ENCODE peak calls at places on chromosome 7, in nine cellular contexts. N, F, Y, L, M, A, K, B and G are unnamed samples.

GRCh38 chr7:74023037-74023436 is 4.9 kb upstream of the ELN start:
- DNase-seq in N (peak; percentile 76), F (peak; percentile 74), Y (peak; percentile 48), L (peak; percentile 63), M (peak; percentile 49), A (peak; percentile 56), K (no peak), B (peak; percentile 74), G (peak; percentile 60)

GRCh38 chr7:98727146-98727709 is 110.1 kb downstream of the NPTX2 start:
- DNase-seq in N (no peak), F (no peak), Y (no peak), L (no peak), M (no peak), A (no peak), K (no peak), B (no peak), G (no peak)

GRCh38 chr7:131893627-131894345 is 337.4 kb upstream of the PODXL start:
- DNase-seq in N (no peak), F (no peak), Y (no peak), L (no peak), M (no peak), A (no peak), K (no peak), B (no peak), G (peak; percentile 55)

GRCh38 chr7:47458486-47458885 is 123.4 kb downstream of the TNS3 start:
- DNase-seq in N (no peak), F (no peak), Y (no peak), L (no peak), M (no peak), A (no peak), K (no peak), B (no peak), G (no peak)

GRCh38 chr7:1819258-1819841 is 149.3 kb downstream of the ELFN1 start:
- DNase-seq in N (no peak), F (no peak), Y (no peak), L (no peak), M (no peak), A (no peak), K (no peak), B (no peak), G (no peak)

GRCh38 chr7:51428226-51428887 is 111.7 kb upstream of the COBL start:
- DNase-seq in N (no peak), F (peak; percentile 56), Y (no peak), L (peak; percentile 2), M (no peak), A (peak; percentile 46), K (no peak), B (peak; percentile 53), G (no peak)

GRCh38 chr7:32126843-32127242 is 56.6 kb upstream of the PDE1C start:
- DNase-seq in N (no peak), F (no peak), Y (no peak), L (no peak), M (no peak), A (no peak), K (no peak), B (no peak), G (no peak)

GRCh38 chr7:114631249-114631822 is 216.7 kb downstream of the FOXP2 start:
- DNase-seq in N (no peak), F (no peak), Y (no peak), L (no peak), M (no peak), A (no peak), K (no peak), B (no peak), G (no peak)

DNA sequence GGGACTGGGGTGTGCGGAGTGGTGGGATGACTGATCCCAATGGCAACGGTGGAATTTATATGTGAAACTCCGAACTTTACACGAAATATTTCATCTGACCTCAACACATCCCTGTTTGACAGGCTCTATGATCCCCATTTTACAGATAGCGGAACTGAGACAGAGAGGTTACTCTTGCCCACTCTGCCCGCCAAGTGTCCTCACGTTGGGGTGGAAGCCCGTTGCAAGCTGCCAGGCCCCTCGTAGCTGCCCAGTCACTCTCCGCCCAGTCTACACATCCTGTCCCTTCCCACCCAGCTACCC is 397 bp upstream of the NFE2L3 start:
- DNase-seq in N (no peak), F (no peak), Y (no peak), L (no peak), M (no peak), A (no peak), K (no peak), B (no peak), G (no peak)
- H3K4me3 ChIP-seq in N (peak overlapping the region; percentile 53), F (peak overlapping the region; percentile 43), Y (peak overlapping the region; percentile 58), L (peak overlapping the region; percentile 59), M (peak overlapping the region; percentile 63), A (peak overlapping the region; percentile 91), K (peak overlapping the region; percentile 73), B (peak overlapping the region; percentile 77), G (peak overlapping the region; percentile 54)

DNA sequence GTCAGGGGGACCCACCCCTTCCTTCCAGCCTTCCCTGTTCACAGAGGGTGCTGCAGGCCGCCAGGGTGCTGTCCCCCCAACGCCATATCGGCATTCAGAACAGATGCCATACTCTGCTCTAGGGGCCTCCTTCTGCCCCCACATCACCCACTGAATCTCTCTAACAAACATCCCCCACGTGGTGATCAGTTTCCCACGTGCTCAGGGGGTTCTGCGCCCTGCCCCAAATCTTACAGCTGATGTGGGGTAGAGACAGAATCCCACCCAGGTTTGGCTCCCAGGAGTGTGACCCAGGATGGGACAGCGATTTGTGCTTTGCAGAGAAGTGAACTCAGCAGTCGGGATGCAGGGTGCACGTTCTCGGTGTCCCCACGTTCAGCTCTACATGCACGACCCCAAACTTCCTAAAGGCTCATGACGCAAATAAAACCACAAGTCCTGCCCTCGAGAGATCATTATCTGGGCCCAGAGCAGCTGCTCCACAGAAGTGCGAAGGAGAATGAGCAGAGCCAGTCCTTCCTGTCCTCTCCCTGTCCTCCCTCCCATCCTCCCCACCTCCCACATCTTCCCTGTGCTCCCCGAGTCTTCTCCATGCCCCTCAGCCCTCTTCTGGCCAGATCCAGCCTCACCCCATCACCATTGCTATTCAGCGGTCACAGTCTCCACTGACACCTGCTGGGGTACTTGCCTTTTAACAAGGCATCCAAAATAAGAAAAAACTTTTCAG is 423.4 kb downstream of the DNAJB6 start:
- DNase-seq in N (no peak), F (no peak), Y (no peak), L (no peak), M (no peak), A (peak; percentile 12), K (peak; percentile 4), B (no peak), G (no peak)
- TF ChIP-seq CTCF in N (no peak), F (peak; percentile 35), Y (no peak), L (no peak), M (no peak), A (no peak), K (no peak), B (no peak), G (no peak)

GRCh38 chr7:124246262-124246863 is 213.5 kb upstream of the TMEM229A start:
- DNase-seq in N (no peak), F (peak; percentile 26), Y (peak; percentile 0), L (no peak), M (no peak), A (no peak), K (no peak), B (no peak), G (no peak)
- H3K4me3 ChIP-seq in N (no peak overlapping the region), F (no peak overlapping the region), Y (no peak overlapping the region), L (no peak overlapping the region), M (no peak overlapping the region), A (no peak overlapping the region), K (no peak overlapping the region), B (no peak overlapping the region), G (no peak overlapping the region)

GRCh38 chr7:81503771-81504170 is 266.1 kb downstream of the HGF start:
- DNase-seq in N (no peak), F (no peak), Y (no peak), L (no peak), M (no peak), A (no peak), K (no peak), B (no peak), G (no peak)

GRCh38 chr7:81500631-81501030 is 269.2 kb downstream of the HGF start:
- DNase-seq in N (no peak), F (peak; percentile 5), Y (no peak), L (no peak), M (no peak), A (no peak), K (no peak), B (no peak), G (no peak)

GRCh38 chr7:81503321-81503720 is 266.5 kb downstream of the HGF start:
- DNase-seq in N (no peak), F (no peak), Y (no peak), L (no peak), M (no peak), A (no peak), K (no peak), B (no peak), G (peak; percentile 29)

GRCh38 chr7:81499262-81500116 is 270.4 kb downstream of the HGF start:
- DNase-seq in N (peak; percentile 60), F (peak; percentile 84), Y (peak; percentile 95), L (peak; percentile 93), M (no peak), A (peak; percentile 93), K (peak; percentile 66), B (peak; percentile 19), G (peak; percentile 80)

DNA sequence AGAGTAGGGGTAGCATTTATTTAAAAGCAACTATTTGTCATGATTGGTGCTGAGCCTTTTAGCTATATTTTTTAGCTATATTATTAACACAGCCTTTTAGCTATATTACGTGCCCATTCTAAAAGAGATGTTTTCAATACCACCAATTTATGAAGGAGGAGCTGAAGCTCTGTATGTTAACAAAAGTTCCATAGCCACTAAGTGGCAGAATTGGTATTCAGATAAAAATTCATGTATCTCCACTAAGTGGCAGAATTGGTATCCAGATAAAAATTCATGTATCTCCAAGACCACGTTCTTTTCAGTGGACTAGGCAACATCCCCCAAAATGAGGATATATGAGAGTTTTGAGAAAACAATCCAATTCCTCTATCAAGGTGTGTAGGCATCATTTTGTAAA is 268.6 kb downstream of the HGF start:
- DNase-seq in N (no peak), F (peak; percentile 66), Y (peak; percentile 83), L (peak; percentile 85), M (no peak), A (peak; percentile 50), K (peak; percentile 1), B (no peak), G (peak; percentile 35)
- TF ChIP-seq CTCF in N (no peak), F (peak; percentile 75), Y (peak; percentile 52), L (peak; percentile 40), M (no peak), A (peak; percentile 76), K (peak; percentile 40), B (peak; percentile 23), G (peak; percentile 51)

DNA sequence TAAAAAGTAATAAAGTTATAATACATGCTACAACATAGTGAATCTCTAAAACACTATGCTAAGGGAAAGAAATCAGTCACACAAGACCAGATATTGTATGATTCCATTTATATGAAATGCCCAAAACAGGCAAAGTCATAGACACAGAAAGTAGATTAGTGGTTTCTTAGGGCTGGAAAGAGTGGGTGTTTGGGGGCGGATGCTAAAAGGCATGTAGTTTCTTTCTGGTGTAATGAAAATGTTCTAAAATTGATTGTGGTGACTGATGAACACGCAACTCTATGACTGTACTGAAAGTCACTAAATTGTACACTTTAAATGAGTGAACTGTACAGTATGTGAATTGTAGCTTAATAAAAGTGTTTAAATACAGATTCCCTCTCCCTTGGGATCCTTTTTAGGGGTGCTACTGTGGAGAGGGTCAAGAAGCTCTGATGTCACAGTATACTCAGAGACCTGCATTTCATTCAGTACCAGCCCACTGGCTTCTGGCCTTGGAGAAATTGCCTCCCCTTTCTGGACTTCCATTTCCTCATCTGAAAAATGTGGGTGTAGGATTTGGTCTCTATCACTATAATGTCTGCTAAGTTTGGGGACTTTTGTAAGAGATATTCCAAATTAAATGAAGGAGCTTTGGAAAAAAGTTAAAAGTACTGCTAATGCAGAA is 46.4 kb downstream of the AOAH start:
- DNase-seq in N (no peak), F (no peak), Y (no peak), L (no peak), M (no peak), A (no peak), K (no peak), B (no peak), G (no peak)
- H3K4me3 ChIP-seq in N (no peak overlapping the region), F (no peak overlapping the region), Y (no peak overlapping the region), L (no peak overlapping the region), M (no peak overlapping the region), A (no peak overlapping the region), K (no peak overlapping the region), B (no peak overlapping the region), G (no peak overlapping the region)